ENCODE peak calls at places on chromosomes 7 and 10, in seven cellular contexts. One of them, this sample, is unnamed.
A peak's percentile ranks its signal among the peaks of the same experiment; 100 is the strongest.

GRCh38 chr7:149788300-149788851 is 15.0 kb upstream of the ZNF467 start:
- ATAC-seq in K562: no peak
- ATAC-seq in lower lobe of right lung: no peak
- ATAC-seq in heart right ventricle: no peak
- ATAC-seq in Panc1: no peak
- ATAC-seq in mucosa of descending colon: no peak
- ATAC-seq in upper lobe of left lung: no peak
- ATAC-seq in this sample: no peak

GRCh38 chr7:125033506-125033905 is 103.9 kb upstream of the POT1 start:
- ATAC-seq in mucosa of descending colon: no peak
- ATAC-seq in lower lobe of right lung: no peak
- ATAC-seq in heart right ventricle: no peak
- ATAC-seq in K562: peak; percentile 49
- ATAC-seq in upper lobe of left lung: no peak
- ATAC-seq in Panc1: no peak
- ATAC-seq in this sample: no peak

GRCh38 chr10:44967596-44967995 is 8.0 kb downstream of the RASSF4 start:
- ATAC-seq in heart right ventricle: no peak
- ATAC-seq in mucosa of descending colon: no peak
- ATAC-seq in upper lobe of left lung: no peak
- ATAC-seq in K562: no peak
- ATAC-seq in lower lobe of right lung: no peak
- ATAC-seq in Panc1: no peak
- ATAC-seq in this sample: no peak

GRCh38 chr10:44982114-44982460 is 3.5 kb upstream of the DEPP1 start:
- ATAC-seq in mucosa of descending colon: no peak
- ATAC-seq in upper lobe of left lung: no peak
- ATAC-seq in Panc1: peak; percentile 31
- ATAC-seq in K562: no peak
- ATAC-seq in heart right ventricle: peak; percentile 46
- ATAC-seq in lower lobe of right lung: no peak
- ATAC-seq in this sample: no peak

GRCh38 chr7:142767451-142767850 is 3.3 kb upstream of the PRSS2 start:
- ATAC-seq in lower lobe of right lung: no peak
- ATAC-seq in heart right ventricle: no peak
- ATAC-seq in K562: no peak
- ATAC-seq in upper lobe of left lung: no peak
- ATAC-seq in mucosa of descending colon: no peak
- ATAC-seq in Panc1: no peak
- ATAC-seq in this sample: no peak

GRCh38 chr7:106448992-106449859 is 164.4 kb upstream of the NAMPT start:
- ATAC-seq in Panc1: no peak
- ATAC-seq in upper lobe of left lung: no peak
- ATAC-seq in mucosa of descending colon: peak; percentile 13
- ATAC-seq in heart right ventricle: no peak
- ATAC-seq in K562: peak; percentile 94
- ATAC-seq in lower lobe of right lung: peak; percentile 24
- ATAC-seq in this sample: no peak

GRCh38 chr10:117678106-117678505 is 135.6 kb downstream of the EMX2 start:
- ATAC-seq in upper lobe of left lung: no peak
- ATAC-seq in mucosa of descending colon: no peak
- ATAC-seq in heart right ventricle: no peak
- ATAC-seq in Panc1: no peak
- ATAC-seq in lower lobe of right lung: no peak
- ATAC-seq in K562: no peak
- ATAC-seq in this sample: no peak

GRCh38 chr10:69457771-69458237 is 6.5 kb downstream of the TSPAN15 start:
- ATAC-seq in heart right ventricle: no peak
- ATAC-seq in Panc1: no peak
- ATAC-seq in upper lobe of left lung: peak; percentile 31
- ATAC-seq in lower lobe of right lung: peak; percentile 66
- ATAC-seq in K562: peak; percentile 37
- ATAC-seq in mucosa of descending colon: no peak
- ATAC-seq in this sample: no peak

GRCh38 chr10:78515037-78515872 is 481.6 kb downstream of the RPS24 start:
- ATAC-seq in heart right ventricle: peak; percentile 32
- ATAC-seq in upper lobe of left lung: no peak
- ATAC-seq in K562: no peak
- ATAC-seq in Panc1: peak; percentile 33
- ATAC-seq in lower lobe of right lung: peak; percentile 36
- ATAC-seq in mucosa of descending colon: peak; percentile 40
- ATAC-seq in this sample: peak; percentile 21

GRCh38 chr7:156966387-156966786 is 16.9 kb downstream of the NOM1 start:
- ATAC-seq in K562: no peak
- ATAC-seq in upper lobe of left lung: no peak
- ATAC-seq in lower lobe of right lung: no peak
- ATAC-seq in Panc1: no peak
- ATAC-seq in mucosa of descending colon: no peak
- ATAC-seq in heart right ventricle: no peak
- ATAC-seq in this sample: no peak

GRCh38 chr7:156963472-156963871 is 14.0 kb downstream of the NOM1 start:
- ATAC-seq in mucosa of descending colon: no peak
- ATAC-seq in K562: no peak
- ATAC-seq in heart right ventricle: no peak
- ATAC-seq in lower lobe of right lung: no peak
- ATAC-seq in upper lobe of left lung: no peak
- ATAC-seq in Panc1: no peak
- ATAC-seq in this sample: no peak

GRCh38 chr7:156962897-156963296 is 13.4 kb downstream of the NOM1 start:
- ATAC-seq in upper lobe of left lung: no peak
- ATAC-seq in heart right ventricle: no peak
- ATAC-seq in Panc1: no peak
- ATAC-seq in mucosa of descending colon: no peak
- ATAC-seq in lower lobe of right lung: no peak
- ATAC-seq in K562: no peak
- ATAC-seq in this sample: no peak

GRCh38 chr7:156962145-156962544 is 12.6 kb downstream of the NOM1 start:
- ATAC-seq in upper lobe of left lung: no peak
- ATAC-seq in mucosa of descending colon: no peak
- ATAC-seq in lower lobe of right lung: no peak
- ATAC-seq in heart right ventricle: no peak
- ATAC-seq in K562: no peak
- ATAC-seq in Panc1: no peak
- ATAC-seq in this sample: no peak

GRCh38 chr7:156964971-156965370 is 15.5 kb downstream of the NOM1 start:
- ATAC-seq in lower lobe of right lung: no peak
- ATAC-seq in Panc1: no peak
- ATAC-seq in upper lobe of left lung: peak; percentile 4
- ATAC-seq in heart right ventricle: no peak
- ATAC-seq in K562: no peak
- ATAC-seq in mucosa of descending colon: no peak
- ATAC-seq in this sample: no peak
- H3K36me3 ChIP-seq in lower lobe of right lung: peaks cover 97% of the 10 kb centered on the region
- H3K36me3 ChIP-seq in Panc1: peaks cover 33% of the 10 kb centered on the region
- H3K36me3 ChIP-seq in upper lobe of left lung: peaks cover 84% of the 10 kb centered on the region
- H3K36me3 ChIP-seq in heart right ventricle: peaks cover 39% of the 10 kb centered on the region
- H3K36me3 ChIP-seq in K562: peaks cover 98% of the 10 kb centered on the region
- H3K36me3 ChIP-seq in mucosa of descending colon: peaks cover 10% of the 10 kb centered on the region
- H3K36me3 ChIP-seq in this sample: no peaks in the 10 kb centered on the region

DNA sequence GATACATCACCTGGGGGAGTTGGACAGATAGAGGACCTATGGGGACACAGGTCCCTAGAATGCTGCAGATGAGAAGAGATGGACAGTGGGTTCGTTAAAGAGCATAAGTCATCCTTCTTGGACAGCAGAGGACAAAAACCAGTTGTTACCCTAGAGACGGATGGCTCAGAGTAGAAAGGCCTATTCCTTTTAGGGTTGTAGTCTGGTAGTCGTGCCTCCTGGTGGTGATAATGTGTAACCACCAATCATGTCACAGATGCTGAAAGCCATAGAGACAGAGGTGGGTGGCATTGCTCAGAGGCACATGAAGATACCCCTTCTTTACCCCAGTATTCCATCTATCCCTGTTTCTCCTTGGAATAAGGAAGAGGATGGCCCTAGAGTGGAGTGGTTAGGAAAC is 554.6 kb downstream of the SORCS1 start:
- ATAC-seq in K562: no peak
- ATAC-seq in mucosa of descending colon: no peak
- ATAC-seq in Panc1: no peak
- ATAC-seq in lower lobe of right lung: no peak
- ATAC-seq in upper lobe of left lung: no peak
- ATAC-seq in heart right ventricle: no peak
- ATAC-seq in this sample: no peak
- TF ChIP-seq CTCF in K562: no peak
- TF ChIP-seq CTCF in mucosa of descending colon: no peak
- TF ChIP-seq CTCF in Panc1: peak; percentile 36
- TF ChIP-seq CTCF in lower lobe of right lung: no peak
- TF ChIP-seq CTCF in upper lobe of left lung: no peak
- TF ChIP-seq CTCF in heart right ventricle: no peak
- TF ChIP-seq CTCF in this sample: no peak

GRCh38 chr7:138538518-138538917 is 78.5 kb downstream of the TRIM24 start:
- ATAC-seq in heart right ventricle: no peak
- ATAC-seq in K562: no peak
- ATAC-seq in upper lobe of left lung: no peak
- ATAC-seq in Panc1: no peak
- ATAC-seq in lower lobe of right lung: no peak
- ATAC-seq in mucosa of descending colon: no peak
- ATAC-seq in this sample: no peak
- H3K36me3 ChIP-seq in heart right ventricle: peaks cover 5% of the 10 kb centered on the region
- H3K36me3 ChIP-seq in K562: peaks cover 54% of the 10 kb centered on the region
- H3K36me3 ChIP-seq in upper lobe of left lung: peaks cover 8% of the 10 kb centered on the region
- H3K36me3 ChIP-seq in Panc1: no peaks in the 10 kb centered on the region
- H3K36me3 ChIP-seq in lower lobe of right lung: peaks cover 42% of the 10 kb centered on the region
- H3K36me3 ChIP-seq in mucosa of descending colon: no peaks in the 10 kb centered on the region
- H3K36me3 ChIP-seq in this sample: peaks cover 55% of the 10 kb centered on the region

DNA sequence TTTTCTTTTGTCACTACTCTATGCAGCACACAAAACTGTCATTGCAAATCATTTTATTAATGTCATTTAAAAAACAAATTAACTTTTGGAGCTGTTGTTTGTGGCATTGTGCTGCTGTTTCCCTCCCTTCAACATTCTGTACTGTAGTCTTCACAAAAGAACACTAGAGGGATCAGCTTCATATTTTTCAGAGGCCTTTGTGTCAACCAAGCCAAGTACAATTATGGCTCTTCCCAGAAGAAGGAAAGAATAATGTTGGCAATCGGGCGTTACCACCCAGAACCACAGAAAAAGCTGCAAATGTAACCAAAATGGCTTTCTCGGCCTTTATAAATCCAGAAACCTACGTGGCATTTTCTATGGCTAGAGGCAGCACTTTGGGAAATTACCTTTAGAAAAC is 98.9 kb upstream of the COL1A2 start:
- ATAC-seq in lower lobe of right lung: peak; percentile 55
- ATAC-seq in Panc1: no peak
- ATAC-seq in mucosa of descending colon: peak; percentile 42
- ATAC-seq in heart right ventricle: peak; percentile 67
- ATAC-seq in K562: peak; percentile 79
- ATAC-seq in upper lobe of left lung: no peak
- ATAC-seq in this sample: peak; percentile 73
- TF ChIP-seq CTCF in lower lobe of right lung: peak; percentile 41
- TF ChIP-seq CTCF in Panc1: peak; percentile 53
- TF ChIP-seq CTCF in mucosa of descending colon: no peak
- TF ChIP-seq CTCF in heart right ventricle: peak; percentile 61
- TF ChIP-seq CTCF in K562: peak; percentile 29
- TF ChIP-seq CTCF in upper lobe of left lung: peak; percentile 26
- TF ChIP-seq CTCF in this sample: peak; percentile 77

DNA sequence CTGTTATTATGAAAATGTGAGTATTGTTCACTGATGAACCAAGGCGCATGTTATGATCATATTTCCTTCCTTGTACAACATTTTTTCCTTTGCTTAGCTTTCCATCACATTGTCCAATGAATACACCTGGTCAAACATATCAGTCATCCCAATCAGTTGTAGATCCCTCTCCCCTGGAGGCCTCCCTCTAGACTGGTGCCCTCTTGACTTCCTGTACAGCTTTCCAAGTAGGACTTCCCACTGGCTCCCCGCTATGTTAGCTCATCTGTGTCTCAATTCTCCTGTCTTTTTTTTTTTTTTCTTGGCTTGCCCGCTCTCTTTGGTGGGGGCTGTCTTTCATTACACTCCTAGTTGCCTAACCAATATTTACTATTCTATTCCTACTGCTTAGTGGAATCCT is 214.2 kb upstream of the NPY start:
- ATAC-seq in K562: no peak
- ATAC-seq in Panc1: no peak
- ATAC-seq in upper lobe of left lung: no peak
- ATAC-seq in heart right ventricle: no peak
- ATAC-seq in lower lobe of right lung: no peak
- ATAC-seq in mucosa of descending colon: no peak
- ATAC-seq in this sample: no peak
- H3K36me3 ChIP-seq in K562: no peaks in the 10 kb centered on the region
- H3K36me3 ChIP-seq in Panc1: no peaks in the 10 kb centered on the region
- H3K36me3 ChIP-seq in upper lobe of left lung: no peaks in the 10 kb centered on the region
- H3K36me3 ChIP-seq in heart right ventricle: no peaks in the 10 kb centered on the region
- H3K36me3 ChIP-seq in lower lobe of right lung: no peaks in the 10 kb centered on the region
- H3K36me3 ChIP-seq in mucosa of descending colon: no peaks in the 10 kb centered on the region
- H3K36me3 ChIP-seq in this sample: no peaks in the 10 kb centered on the region

DNA sequence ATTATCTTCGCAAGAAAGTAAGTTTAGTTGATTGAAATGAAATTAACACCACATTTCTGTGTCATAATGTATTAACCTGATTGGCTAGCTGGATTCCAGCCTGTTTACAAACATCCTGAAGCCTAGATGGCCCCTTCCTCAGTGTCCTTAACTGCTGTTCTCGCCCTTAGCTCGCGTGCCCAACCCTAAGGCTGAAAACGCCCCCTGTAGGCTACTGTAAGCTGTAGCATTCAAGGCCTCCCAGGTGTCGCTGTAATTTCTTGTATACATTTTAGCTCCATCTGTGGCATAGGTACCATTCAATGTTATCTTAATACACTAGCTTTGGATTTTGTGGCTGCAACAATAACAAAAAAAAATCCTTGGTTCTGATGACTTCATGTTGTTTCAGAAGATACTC is 191.6 kb downstream of the MGMT start:
- ATAC-seq in mucosa of descending colon: no peak
- ATAC-seq in K562: peak; percentile 62
- ATAC-seq in heart right ventricle: no peak
- ATAC-seq in Panc1: no peak
- ATAC-seq in lower lobe of right lung: no peak
- ATAC-seq in upper lobe of left lung: no peak
- ATAC-seq in this sample: no peak
- TF ChIP-seq CTCF in mucosa of descending colon: no peak
- TF ChIP-seq CTCF in K562: peak; percentile 54
- TF ChIP-seq CTCF in heart right ventricle: peak; percentile 13
- TF ChIP-seq CTCF in Panc1: peak; percentile 74
- TF ChIP-seq CTCF in lower lobe of right lung: no peak
- TF ChIP-seq CTCF in upper lobe of left lung: no peak
- TF ChIP-seq CTCF in this sample: no peak

GRCh38 chr10:129040377-129040776 is 426.7 kb upstream of the MGMT start:
- ATAC-seq in heart right ventricle: no peak
- ATAC-seq in lower lobe of right lung: no peak
- ATAC-seq in mucosa of descending colon: no peak
- ATAC-seq in Panc1: no peak
- ATAC-seq in K562: no peak
- ATAC-seq in upper lobe of left lung: no peak
- ATAC-seq in this sample: no peak

GRCh38 chr10:129039406-129040345 is 427.4 kb upstream of the MGMT start:
- ATAC-seq in upper lobe of left lung: no peak
- ATAC-seq in Panc1: no peak
- ATAC-seq in K562: no peak
- ATAC-seq in lower lobe of right lung: no peak
- ATAC-seq in heart right ventricle: no peak
- ATAC-seq in mucosa of descending colon: no peak
- ATAC-seq in this sample: no peak

GRCh38 chr10:129038490-129039011 is 428.5 kb upstream of the MGMT start:
- ATAC-seq in K562: no peak
- ATAC-seq in lower lobe of right lung: no peak
- ATAC-seq in upper lobe of left lung: no peak
- ATAC-seq in mucosa of descending colon: no peak
- ATAC-seq in Panc1: no peak
- ATAC-seq in heart right ventricle: no peak
- ATAC-seq in this sample: peak; percentile 52

GRCh38 chr10:129042747-129043146 is 424.3 kb upstream of the MGMT start:
- ATAC-seq in heart right ventricle: no peak
- ATAC-seq in Panc1: no peak
- ATAC-seq in K562: no peak
- ATAC-seq in upper lobe of left lung: no peak
- ATAC-seq in mucosa of descending colon: no peak
- ATAC-seq in lower lobe of right lung: no peak
- ATAC-seq in this sample: no peak

GRCh38 chr10:129041916-129042315 is 425.1 kb upstream of the MGMT start:
- ATAC-seq in heart right ventricle: no peak
- ATAC-seq in Panc1: no peak
- ATAC-seq in lower lobe of right lung: no peak
- ATAC-seq in K562: no peak
- ATAC-seq in upper lobe of left lung: no peak
- ATAC-seq in mucosa of descending colon: no peak
- ATAC-seq in this sample: no peak
- H3K36me3 ChIP-seq in heart right ventricle: no peaks in the 10 kb centered on the region
- H3K36me3 ChIP-seq in Panc1: no peaks in the 10 kb centered on the region
- H3K36me3 ChIP-seq in lower lobe of right lung: no peaks in the 10 kb centered on the region
- H3K36me3 ChIP-seq in K562: no peaks in the 10 kb centered on the region
- H3K36me3 ChIP-seq in upper lobe of left lung: no peaks in the 10 kb centered on the region
- H3K36me3 ChIP-seq in mucosa of descending colon: no peaks in the 10 kb centered on the region
- H3K36me3 ChIP-seq in this sample: no peaks in the 10 kb centered on the region

This sample was measured in gastroesophageal sphincter.